ENCODE peak calls at places on chromosome 21, in nine cellular contexts. Y is ovary; A is Panc1; Z is trophoblast cell; D is CD8-positive, alpha-beta T cell; R is NT2/D1; K is heart left ventricle; L is HCT116; N is left lung. P is an unnamed sample. For H3K4me1, the result is how much of the 10 kb centered on the place peaks cover.

GRCh38 chr21:32483293-32483595 is 70.7 kb downstream of the EVA1C start:
- DNase-seq in Y (no peak), A (no peak), Z (no peak), D (no peak), R (no peak), K (no peak), L (no peak), N (no peak), P (no peak)

GRCh38 chr21:17467829-17468228 is 45.0 kb upstream of the CXADR start:
- DNase-seq in Y (no peak), A (no peak), Z (no peak), D (no peak), R (no peak), K (no peak), L (no peak), N (no peak), P (no peak)

GRCh38 chr21:41210405-41211040 is 42.6 kb downstream of the BACE2 start:
- DNase-seq in Y (no peak), A (no peak), Z (no peak), D (no peak), R (no peak), K (no peak), L (no peak), N (no peak), P (no peak)

GRCh38 chr21:36922861-36923260 is 43.6 kb downstream of the HLCS start:
- DNase-seq in Y (no peak), A (no peak), Z (no peak), D (no peak), R (no peak), K (no peak), L (no peak), N (no peak), P (no peak)

GRCh38 chr21:37766104-37766503 is 150.2 kb downstream of the KCNJ6 start:
- DNase-seq in Y (no peak), A (no peak), Z (no peak), D (no peak), R (no peak), K (no peak), L (no peak), N (no peak), P (no peak)

GRCh38 chr21:16002872-16003466 is 273.2 kb downstream of the USP25 start:
- DNase-seq in Y (no peak), A (no peak), Z (peak), D (no peak), R (no peak), K (no peak), L (no peak), N (no peak), P (no peak)

GRCh38 chr21:16911166-16911607 is 601.7 kb upstream of the CXADR start:
- DNase-seq in Y (no peak), A (no peak), Z (no peak), D (no peak), R (no peak), K (no peak), L (no peak), N (no peak), P (no peak)

GRCh38 chr21:37532868-37533780 is 166.6 kb downstream of the DYRK1A start:
- DNase-seq in Y (no peak), A (peak), Z (peak), D (peak), R (no peak), K (peak), L (peak), N (peak), P (peak)

GRCh38 chr21:42403611-42404231 is at the start of gene UBASH3A:
- DNase-seq in Y (no peak), A (no peak), Z (no peak), D (peak), R (no peak), K (no peak), L (no peak), N (no peak), P (no peak)

GRCh38 chr21:42406201-42406601 is 2.5 kb downstream of the UBASH3A start:
- DNase-seq in Y (no peak), A (no peak), Z (no peak), D (peak), R (no peak), K (no peak), L (no peak), N (no peak), P (no peak)

GRCh38 chr21:42404534-42404933 is 832 bp downstream of the UBASH3A start:
- DNase-seq in Y (no peak), A (no peak), Z (no peak), D (no peak), R (no peak), K (no peak), L (no peak), N (no peak), P (no peak)

GRCh38 chr21:42406846-42407245 is 3.1 kb downstream of the UBASH3A start:
- DNase-seq in Y (no peak), A (no peak), Z (no peak), D (no peak), R (no peak), K (no peak), L (no peak), N (no peak), P (no peak)

DNA sequence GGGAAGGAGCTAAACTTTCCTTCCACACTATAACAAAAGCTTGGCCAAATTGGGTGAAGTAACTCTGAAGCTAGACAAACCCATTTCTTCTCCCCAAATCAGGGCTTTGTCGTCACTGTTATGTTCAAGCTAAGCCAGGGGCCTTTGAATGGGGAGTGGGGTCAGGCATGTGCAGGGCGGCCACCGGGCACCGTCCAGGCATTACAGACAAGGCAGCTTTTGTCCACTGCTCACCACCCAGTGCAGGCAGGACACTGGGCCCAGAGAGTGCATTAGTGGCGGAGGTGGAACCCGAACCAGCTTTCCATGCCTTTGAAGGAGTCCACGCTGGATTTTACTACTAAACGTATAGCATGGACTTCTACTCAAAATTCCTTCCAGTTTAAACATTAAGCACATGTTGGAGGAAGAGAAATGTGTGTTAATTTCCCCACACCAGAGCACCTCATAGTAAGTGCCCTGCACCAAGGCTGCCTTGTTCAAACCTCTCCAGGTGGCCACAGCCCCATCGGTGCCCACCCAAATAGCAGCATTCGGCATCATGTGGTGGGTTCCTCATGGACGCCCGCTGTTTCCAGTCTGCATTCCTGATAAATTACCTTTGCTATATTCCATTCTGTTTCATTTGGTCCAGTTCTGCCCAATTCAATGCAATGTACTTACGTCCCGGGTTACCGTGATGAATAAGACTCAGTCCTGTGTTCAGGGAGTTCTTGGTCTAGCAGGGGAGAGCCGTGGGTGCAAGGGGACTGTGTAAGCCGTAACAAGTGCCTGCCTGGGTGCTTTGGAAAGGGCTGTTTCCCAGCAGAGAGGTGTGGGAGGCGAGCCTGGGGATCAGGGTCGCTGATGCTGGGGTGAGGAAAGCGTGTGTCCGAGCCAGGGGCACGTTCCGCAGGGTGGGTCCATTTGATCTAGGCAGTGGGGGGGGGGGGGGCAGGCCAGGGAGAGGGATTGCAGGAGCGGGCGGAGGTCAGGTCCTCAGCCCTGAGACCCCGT is 1.7 kb downstream of the UBASH3A start:
- DNase-seq in Y (no peak), A (no peak), Z (no peak), D (no peak), R (no peak), K (no peak), L (no peak), N (no peak), P (no peak)
- H3K4me1 ChIP-seq in Y (under half), A (under half), Z (under half), D (half or more), R (under half), K (under half), L (under half), N (under half), P (under half)

GRCh38 chr21:34983680-34984086 is 65.4 kb downstream of the RUNX1 start:
- DNase-seq in Y (no peak), A (no peak), Z (no peak), D (peak), R (no peak), K (no peak), L (no peak), N (no peak), P (no peak)
- H3K4me1 ChIP-seq in Y (under half), A (under half), Z (under half), D (half or more), R (under half), K (under half), L (under half), N (under half), P (under half)

GRCh38 chr21:45537746-45538291 is 4.4 kb downstream of the SLC19A1 start:
- DNase-seq in Y (peak), A (no peak), Z (no peak), D (no peak), R (no peak), K (peak), L (no peak), N (peak), P (no peak)
- H3K4me1 ChIP-seq in Y (under half), A (under half), Z (under half), D (under half), R (under half), K (under half), L (under half), N (half or more), P (under half)

GRCh38 chr21:43308101-43308500 is 118.8 kb downstream of the SIK1 start:
- DNase-seq in Y (peak), A (no peak), Z (no peak), D (no peak), R (no peak), K (peak), L (no peak), N (peak), P (no peak)
- H3K4me1 ChIP-seq in Y (under half), A (under half), Z (under half), D (under half), R (under half), K (under half), L (under half), N (under half), P (under half)

P was measured in hepatocyte.